ENCODE peak calls at places on chromosomes 7 and 10, in six cellular contexts. One of them, this sample, is unnamed. For H3K27me3 and H3K9me3, the result is how much of the 10 kb centered on the place peaks cover.

GRCh38 chr10:13865758-13866491 is 279.2 kb downstream of the PRPF18 start:
- DNase-seq in tibial nerve: no peak
- DNase-seq in SJCRH30: no peak
- DNase-seq in pancreas: no peak
- DNase-seq in astrocyte: peak
- DNase-seq in SK-N-SH: no peak
- DNase-seq in this sample: no peak

GRCh38 chr10:132281915-132282666 is 25.7 kb downstream of the STK32C start:
- DNase-seq in SK-N-SH: peak
- DNase-seq in pancreas: peak
- DNase-seq in tibial nerve: no peak
- DNase-seq in astrocyte: no peak
- DNase-seq in SJCRH30: peak
- DNase-seq in this sample: peak

GRCh38 chr7:97305589-97305988 is 188.1 kb downstream of the SDHAF3 start:
- DNase-seq in tibial nerve: no peak
- DNase-seq in astrocyte: no peak
- DNase-seq in SK-N-SH: no peak
- DNase-seq in pancreas: no peak
- DNase-seq in SJCRH30: no peak
- DNase-seq in this sample: no peak

GRCh38 chr10:50624154-50624865 is 554 bp upstream of the SGMS1 start:
- DNase-seq in pancreas: peak
- DNase-seq in SJCRH30: peak
- DNase-seq in astrocyte: peak
- DNase-seq in tibial nerve: peak
- DNase-seq in SK-N-SH: peak
- DNase-seq in this sample: peak

GRCh38 chr7:84792232-84792882 is 394.5 kb downstream of the SEMA3D start:
- DNase-seq in SJCRH30: no peak
- DNase-seq in astrocyte: peak
- DNase-seq in tibial nerve: no peak
- DNase-seq in pancreas: no peak
- DNase-seq in SK-N-SH: no peak
- DNase-seq in this sample: no peak

GRCh38 chr10:79445217-79445707 is at the start of gene ZCCHC24:
- DNase-seq in pancreas: peak
- DNase-seq in SK-N-SH: no peak
- DNase-seq in astrocyte: no peak
- DNase-seq in tibial nerve: no peak
- DNase-seq in SJCRH30: peak
- DNase-seq in this sample: peak

GRCh38 chr10:114326794-114327193 is 77.5 kb downstream of the AFAP1L2 start:
- DNase-seq in SJCRH30: no peak
- DNase-seq in astrocyte: no peak
- DNase-seq in tibial nerve: no peak
- DNase-seq in SK-N-SH: no peak
- DNase-seq in pancreas: no peak
- DNase-seq in this sample: no peak

GRCh38 chr10:11611248-11612003 is at the start of gene USP6NL:
- DNase-seq in SJCRH30: peak
- DNase-seq in SK-N-SH: peak
- DNase-seq in astrocyte: peak
- DNase-seq in pancreas: peak
- DNase-seq in tibial nerve: peak
- DNase-seq in this sample: peak

GRCh38 chr7:140060788-140061606 is 1.8 kb downstream of the PARP12 start:
- DNase-seq in pancreas: no peak
- DNase-seq in SJCRH30: peak
- DNase-seq in SK-N-SH: no peak
- DNase-seq in astrocyte: peak
- DNase-seq in tibial nerve: peak
- DNase-seq in this sample: no peak

GRCh38 chr10:11147723-11148122 is 130.1 kb downstream of the CELF2 start:
- DNase-seq in pancreas: no peak
- DNase-seq in tibial nerve: no peak
- DNase-seq in SJCRH30: no peak
- DNase-seq in astrocyte: no peak
- DNase-seq in SK-N-SH: no peak
- DNase-seq in this sample: peak

GRCh38 chr7:24290004-24290641 is 6.1 kb downstream of the NPY start:
- DNase-seq in SK-N-SH: peak
- DNase-seq in astrocyte: peak
- DNase-seq in SJCRH30: peak
- DNase-seq in pancreas: no peak
- DNase-seq in tibial nerve: no peak
- DNase-seq in this sample: no peak

DNA sequence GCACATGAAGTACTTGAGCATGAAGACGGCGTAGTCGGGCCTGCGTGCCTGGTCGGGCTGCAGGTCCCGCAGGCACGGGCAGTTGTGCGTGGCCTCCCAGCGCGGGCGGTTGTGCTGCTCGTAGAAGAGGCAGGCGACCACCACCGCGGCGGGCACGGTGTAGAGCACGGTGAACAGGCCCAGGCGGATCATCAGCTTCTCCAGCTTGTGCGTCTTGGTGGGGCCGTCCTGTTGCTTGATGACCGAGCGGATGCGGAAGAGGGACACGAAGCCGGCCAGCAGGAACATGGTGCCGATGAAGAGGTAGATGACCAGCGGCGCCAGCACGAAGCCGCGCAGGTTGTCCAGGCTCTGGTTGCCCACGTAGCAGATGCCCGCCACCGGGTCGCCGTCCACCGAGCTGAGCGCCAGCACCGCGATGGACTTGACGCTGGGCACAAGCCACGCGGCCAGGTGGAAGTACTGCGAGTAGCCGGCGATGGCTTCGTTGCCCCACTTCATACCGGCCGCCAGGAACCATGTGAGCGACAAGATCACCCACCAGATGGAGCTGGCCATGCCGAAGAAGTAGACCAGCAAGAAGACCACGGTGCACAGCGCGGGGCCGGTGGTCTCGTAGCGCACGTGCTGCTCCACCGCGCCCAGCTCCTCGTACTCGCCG is 2.3 kb downstream of the FZD8 start:
- DNase-seq in SK-N-SH: peak
- DNase-seq in SJCRH30: no peak
- DNase-seq in pancreas: peak
- DNase-seq in astrocyte: peak
- DNase-seq in tibial nerve: no peak
- DNase-seq in this sample: peak
- H3K4me3 ChIP-seq in SK-N-SH: peak
- H3K4me3 ChIP-seq in SJCRH30: no peak
- H3K4me3 ChIP-seq in pancreas: peak
- H3K4me3 ChIP-seq in astrocyte: peak
- H3K4me3 ChIP-seq in tibial nerve: peak
- H3K4me3 ChIP-seq in this sample: peak

DNA sequence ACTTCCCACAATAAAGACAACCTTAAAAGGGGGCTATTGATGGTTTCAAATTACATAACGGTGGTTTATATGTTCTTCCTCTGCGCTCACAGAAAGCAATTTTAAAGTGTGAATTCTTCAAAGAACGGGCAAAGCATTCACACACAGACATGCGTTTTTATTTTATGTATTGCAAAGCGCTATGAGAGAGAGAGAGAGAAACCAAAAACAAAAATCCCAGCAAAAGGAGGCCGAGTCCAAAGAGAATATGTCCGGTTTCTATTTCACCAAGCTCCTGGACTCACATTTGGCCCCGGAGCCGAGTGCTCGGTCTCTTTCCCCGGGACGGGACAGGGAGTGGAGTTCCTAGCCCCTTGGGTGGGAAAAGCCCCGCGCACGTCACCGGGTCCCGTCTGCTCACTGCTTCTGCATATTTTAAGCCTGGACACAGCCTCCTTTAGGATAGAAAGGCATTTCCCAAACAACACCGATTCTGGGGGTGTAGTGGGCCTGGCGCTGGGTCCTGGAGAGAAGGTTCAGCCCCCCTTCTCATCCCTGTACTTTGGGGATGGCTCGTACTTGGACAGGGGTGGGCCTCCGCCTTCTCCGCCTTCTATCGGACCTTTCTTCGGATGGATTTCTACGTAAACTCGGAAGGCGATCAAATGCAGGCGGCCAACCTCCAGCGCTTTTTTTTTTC is 26.9 kb upstream of the VAX1 start:
- DNase-seq in astrocyte: no peak
- DNase-seq in SK-N-SH: no peak
- DNase-seq in pancreas: no peak
- DNase-seq in tibial nerve: no peak
- DNase-seq in SJCRH30: no peak
- DNase-seq in this sample: no peak
- H3K27me3 ChIP-seq in astrocyte: half or more
- H3K27me3 ChIP-seq in SK-N-SH: half or more
- H3K27me3 ChIP-seq in pancreas: under half
- H3K27me3 ChIP-seq in tibial nerve: half or more
- H3K27me3 ChIP-seq in SJCRH30: under half
- H3K27me3 ChIP-seq in this sample: half or more

GRCh38 chr7:71372991-71373390 is 241.0 kb downstream of the GALNT17 start:
- DNase-seq in tibial nerve: no peak
- DNase-seq in SJCRH30: no peak
- DNase-seq in pancreas: no peak
- DNase-seq in SK-N-SH: no peak
- DNase-seq in astrocyte: no peak
- DNase-seq in this sample: no peak
- H3K9me3 ChIP-seq in tibial nerve: under half
- H3K9me3 ChIP-seq in SJCRH30: under half
- H3K9me3 ChIP-seq in pancreas: under half
- H3K9me3 ChIP-seq in SK-N-SH: under half
- H3K9me3 ChIP-seq in astrocyte: under half
- H3K9me3 ChIP-seq in this sample: under half

GRCh38 chr7:94315011-94315410 is 79.7 kb upstream of the COL1A2 start:
- DNase-seq in SJCRH30: no peak
- DNase-seq in SK-N-SH: no peak
- DNase-seq in pancreas: no peak
- DNase-seq in tibial nerve: no peak
- DNase-seq in astrocyte: peak
- DNase-seq in this sample: no peak
- H3K4me3 ChIP-seq in SJCRH30: no peak
- H3K4me3 ChIP-seq in SK-N-SH: no peak
- H3K4me3 ChIP-seq in pancreas: no peak
- H3K4me3 ChIP-seq in tibial nerve: no peak
- H3K4me3 ChIP-seq in astrocyte: peak
- H3K4me3 ChIP-seq in this sample: no peak

DNA sequence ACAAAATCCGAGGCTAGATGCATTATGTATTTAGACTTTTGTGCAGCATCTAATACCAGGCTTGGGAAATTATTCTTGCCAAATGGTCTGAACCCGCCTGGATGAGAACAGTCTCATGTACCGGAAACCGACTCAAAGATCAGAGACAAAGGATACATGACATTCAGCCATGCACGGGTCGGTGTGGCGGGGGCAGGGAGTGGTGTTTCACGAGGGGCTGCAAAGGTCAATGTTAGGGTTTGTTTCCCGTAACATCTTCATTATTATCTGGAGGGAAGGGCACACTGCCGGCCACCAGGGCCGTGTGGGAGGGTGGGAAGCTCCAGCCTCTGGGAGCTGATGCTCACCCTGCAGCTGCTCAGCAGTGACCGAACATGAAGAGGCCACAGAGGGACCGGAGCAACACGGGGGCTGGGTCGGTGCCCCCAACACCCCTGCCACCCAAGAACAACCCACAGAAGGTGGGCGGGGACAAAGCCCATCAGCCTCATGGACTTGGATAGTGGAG is 23.1 kb downstream of the CNPY1 start:
- DNase-seq in tibial nerve: no peak
- DNase-seq in astrocyte: no peak
- DNase-seq in SK-N-SH: no peak
- DNase-seq in SJCRH30: no peak
- DNase-seq in pancreas: no peak
- DNase-seq in this sample: no peak
- H3K27me3 ChIP-seq in tibial nerve: under half
- H3K27me3 ChIP-seq in astrocyte: under half
- H3K27me3 ChIP-seq in SK-N-SH: half or more
- H3K27me3 ChIP-seq in SJCRH30: under half
- H3K27me3 ChIP-seq in pancreas: under half
- H3K27me3 ChIP-seq in this sample: under half

DNA sequence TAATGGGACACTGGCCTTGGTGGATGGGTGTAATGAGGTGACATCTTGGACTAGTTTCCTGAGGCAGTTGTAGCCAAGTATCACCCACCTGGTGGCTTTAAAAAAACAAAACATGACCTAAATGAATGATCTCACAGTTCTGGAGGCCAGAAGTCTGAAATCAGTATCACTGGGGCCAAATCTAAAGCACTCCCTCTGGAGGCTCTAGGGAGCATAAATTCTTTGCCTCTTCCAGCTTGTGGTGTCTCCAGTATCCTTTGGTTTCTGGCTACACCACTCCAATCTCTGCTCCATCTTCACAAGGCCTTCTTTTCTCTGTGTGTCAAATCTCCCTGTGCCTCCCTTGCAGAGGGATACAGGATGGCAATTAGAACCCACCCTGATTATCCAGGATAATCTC is 342.9 kb downstream of the CALN1 start:
- DNase-seq in SJCRH30: no peak
- DNase-seq in tibial nerve: no peak
- DNase-seq in astrocyte: no peak
- DNase-seq in pancreas: no peak
- DNase-seq in SK-N-SH: no peak
- DNase-seq in this sample: no peak
- H3K9me3 ChIP-seq in SJCRH30: under half
- H3K9me3 ChIP-seq in tibial nerve: under half
- H3K9me3 ChIP-seq in astrocyte: under half
- H3K9me3 ChIP-seq in pancreas: under half
- H3K9me3 ChIP-seq in SK-N-SH: under half
- H3K9me3 ChIP-seq in this sample: under half

GRCh38 chr10:32955299-32955772 is 2.7 kb downstream of the ITGB1 start:
- DNase-seq in astrocyte: no peak
- DNase-seq in tibial nerve: no peak
- DNase-seq in SJCRH30: no peak
- DNase-seq in pancreas: no peak
- DNase-seq in SK-N-SH: no peak
- DNase-seq in this sample: no peak
- H3K4me3 ChIP-seq in astrocyte: peak
- H3K4me3 ChIP-seq in tibial nerve: no peak
- H3K4me3 ChIP-seq in SJCRH30: no peak
- H3K4me3 ChIP-seq in pancreas: peak
- H3K4me3 ChIP-seq in SK-N-SH: peak
- H3K4me3 ChIP-seq in this sample: peak

This sample was measured in lower lobe of right lung.